ENCODE peak calls at places on chromosome 1, in six cellular contexts. U, K, H, O, X and J are unnamed samples.

GRCh38 chr1:111097356-111098099 is 42.4 kb downstream of the DRAM2 start:
- DNase-seq in X (no peak), O (no peak), U (no peak), H (no peak), K (no peak), J (no peak)

GRCh38 chr1:21234779-21235178 is 55.5 kb downstream of the ECE1 start:
- DNase-seq in K (peak), H (peak), U (no peak), O (no peak), X (no peak), J (no peak)

GRCh38 chr1:92924501-92924900 is 36.8 kb downstream of the DIPK1A start:
- DNase-seq in U (no peak), O (no peak), K (no peak), H (peak), X (no peak), J (no peak)

GRCh38 chr1:239879321-239880170 is 212.1 kb upstream of the FMN2 start:
- DNase-seq in K (no peak), H (no peak), O (no peak), U (no peak), X (no peak), J (no peak)

GRCh38 chr1:246377606-246378005 is 129.5 kb downstream of the SMYD3 start:
- DNase-seq in X (no peak), H (no peak), K (no peak), O (no peak), U (no peak), J (no peak)

GRCh38 chr1:225361176-225361575 is 66.7 kb downstream of the LBR start:
- DNase-seq in U (no peak), O (no peak), H (no peak), X (no peak), K (no peak), J (no peak)

GRCh38 chr1:59985901-59986735 is 59.5 kb upstream of the CYP2J2 start:
- DNase-seq in U (no peak), O (no peak), X (no peak), H (no peak), K (no peak), J (no peak)

GRCh38 chr1:109027841-109028240 is 14.1 kb downstream of the WDR47 start:
- DNase-seq in O (no peak), U (no peak), K (no peak), H (no peak), X (no peak), J (no peak)

GRCh38 chr1:229803601-229804217 is 177.7 kb downstream of the URB2 start:
- DNase-seq in U (no peak), O (no peak), X (no peak), H (no peak), K (no peak), J (no peak)

GRCh38 chr1:18398791-18399551 is 81.8 kb upstream of the KLHDC7A start:
- DNase-seq in K (no peak), H (no peak), U (no peak), X (no peak), O (no peak), J (no peak)

GRCh38 chr1:107842241-107842640 is 122.7 kb downstream of the VAV3 start:
- DNase-seq in K (no peak), O (no peak), U (no peak), H (no peak), X (no peak), J (no peak)

GRCh38 chr1:107840746-107841145 is 124.2 kb downstream of the VAV3 start:
- DNase-seq in X (no peak), O (no peak), U (no peak), K (no peak), H (no peak), J (no peak)

DNA sequence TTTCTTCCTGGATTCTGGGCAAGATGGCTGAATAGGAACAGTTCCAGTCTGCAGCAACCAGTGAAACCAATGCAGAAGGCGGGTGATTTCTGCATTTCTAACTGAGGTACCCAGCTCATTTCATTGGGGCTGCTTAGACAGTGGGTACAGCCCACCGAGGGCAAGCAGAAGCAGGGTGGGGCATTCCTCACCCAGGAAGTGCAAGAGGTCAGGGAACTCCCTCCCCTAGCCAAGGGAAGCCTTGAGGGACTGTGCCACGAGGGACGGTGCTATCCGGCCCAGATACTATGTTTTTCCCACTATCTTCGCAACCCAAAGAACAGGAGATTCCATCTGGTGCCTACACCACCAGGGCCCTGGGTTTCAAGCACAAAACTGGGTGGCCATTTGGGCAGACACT is 121.0 kb downstream of the VAV3 start:
- DNase-seq in H (peak), O (no peak), X (no peak), K (no peak), U (no peak), J (no peak)
- H3K4me3 ChIP-seq in H (no peak), O (no peak), X (no peak), K (no peak), U (no peak), J (no peak)

GRCh38 chr1:53663525-53664300 is 75.3 kb downstream of the GLIS1 start:
- DNase-seq in H (no peak), K (no peak), X (no peak), U (no peak), O (no peak), J (no peak)

GRCh38 chr1:53661496-53661895 is 77.5 kb downstream of the GLIS1 start:
- DNase-seq in U (no peak), O (no peak), H (no peak), K (no peak), X (no peak), J (no peak)

GRCh38 chr1:53665996-53666395 is 73.0 kb downstream of the GLIS1 start:
- DNase-seq in U (no peak), X (no peak), O (no peak), H (no peak), K (no peak), J (no peak)

GRCh38 chr1:53660666-53661065 is 78.3 kb downstream of the GLIS1 start:
- DNase-seq in K (no peak), X (no peak), U (no peak), O (no peak), H (no peak), J (no peak)

GRCh38 chr1:53662951-53663350 is 76.0 kb downstream of the GLIS1 start:
- DNase-seq in X (no peak), U (no peak), H (no peak), K (no peak), O (no peak), J (no peak)
- H3K4me3 ChIP-seq in X (no peak), U (no peak), H (no peak), K (no peak), O (no peak), J (no peak)

DNA sequence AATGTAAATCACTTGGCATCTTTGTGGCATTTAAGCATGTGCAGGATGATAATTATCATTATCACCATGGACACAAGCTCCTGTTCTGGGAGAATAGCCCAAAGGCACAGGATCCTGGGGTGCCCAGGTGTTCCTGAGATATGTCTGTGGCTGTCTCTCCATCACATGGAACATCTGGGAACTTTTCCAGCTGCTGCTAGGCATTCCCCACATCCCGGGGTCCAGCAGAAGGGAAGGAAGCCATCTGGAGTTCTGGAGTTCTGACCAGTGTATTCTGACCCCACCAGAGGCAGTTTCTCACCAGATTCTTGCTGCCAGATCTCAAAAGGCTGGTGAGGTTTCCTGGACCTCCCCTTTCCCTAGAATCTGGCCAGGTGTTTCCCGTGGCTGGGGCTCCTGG is 259.7 kb upstream of the VAMP3 start:
- DNase-seq in H (no peak), U (no peak), K (no peak), X (no peak), O (no peak), J (no peak)
- H3K4me3 ChIP-seq in H (no peak), U (no peak), K (no peak), X (no peak), O (no peak), J (no peak)

DNA sequence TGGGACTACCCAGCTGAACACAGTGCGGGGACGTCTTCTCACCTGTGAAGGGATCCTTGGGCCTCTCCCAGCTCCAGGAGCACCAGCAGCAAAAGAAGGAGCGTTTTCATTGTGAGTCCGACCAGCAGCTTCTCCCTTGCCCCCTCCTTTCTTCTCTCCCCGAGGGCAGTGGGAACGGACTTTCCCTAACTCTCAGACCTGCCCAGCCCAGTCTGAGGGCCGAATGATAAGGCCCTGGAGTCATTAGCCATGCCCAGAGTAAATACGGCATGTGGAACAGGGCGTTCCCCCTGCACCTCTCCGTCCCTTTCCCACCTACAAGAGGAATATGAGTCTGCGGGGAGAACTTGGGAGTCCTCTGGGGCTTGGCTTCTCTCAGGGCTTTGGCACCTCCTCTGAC is at the start of gene CTSE:
- DNase-seq in U (no peak), K (no peak), H (no peak), O (no peak), X (peak), J (no peak)
- H3K4me3 ChIP-seq in U (no peak), K (no peak), H (no peak), O (no peak), X (no peak), J (no peak)

GRCh38 chr1:211738096-211738708 is 62.8 kb upstream of the NEK2 start:
- DNase-seq in U (no peak), K (no peak), X (no peak), O (no peak), H (no peak), J (no peak)
- H3K4me3 ChIP-seq in U (no peak), K (no peak), X (no peak), O (no peak), H (no peak), J (no peak)

GRCh38 chr1:14521602-14522001 is 76.9 kb upstream of the KAZN start:
- DNase-seq in K (no peak), U (no peak), X (no peak), H (no peak), O (no peak), J (no peak)
- H3K4me3 ChIP-seq in K (no peak), U (no peak), X (no peak), H (no peak), O (no peak), J (no peak)